ENCODE peak calls at places on chromosomes 16 and 17, in seven cellular contexts. One of them, this sample, is unnamed.

GRCh38 chr17:2253768-2254406 is 49.7 kb downstream of the SMG6 start:
- DNase-seq in activated naive CD8-positive, alpha-beta T cell treated with anti-CD3 and anti-CD28 coated beads for 36 hours: peak; percentile 44
- DNase-seq in astrocyte of the cerebellum: no peak
- DNase-seq in C1 segment of cervical spinal cord: no peak
- DNase-seq in CD14-positive monocyte: no peak
- DNase-seq in esophagus squamous epithelium: no peak
- DNase-seq in mucosa of descending colon: no peak
- DNase-seq in this sample: no peak

GRCh38 chr16:56894331-56894917 is 29.4 kb downstream of the SLC12A3 start:
- DNase-seq in C1 segment of cervical spinal cord: no peak
- DNase-seq in esophagus squamous epithelium: no peak
- DNase-seq in activated naive CD8-positive, alpha-beta T cell treated with anti-CD3 and anti-CD28 coated beads for 36 hours: no peak
- DNase-seq in astrocyte of the cerebellum: no peak
- DNase-seq in mucosa of descending colon: no peak
- DNase-seq in CD14-positive monocyte: no peak
- DNase-seq in this sample: no peak

GRCh38 chr16:69741951-69742904 is 12.5 kb downstream of the NOB1 start:
- DNase-seq in C1 segment of cervical spinal cord: peak; percentile 18
- DNase-seq in astrocyte of the cerebellum: no peak
- DNase-seq in activated naive CD8-positive, alpha-beta T cell treated with anti-CD3 and anti-CD28 coated beads for 36 hours: no peak
- DNase-seq in CD14-positive monocyte: no peak
- DNase-seq in esophagus squamous epithelium: no peak
- DNase-seq in mucosa of descending colon: peak; percentile 93
- DNase-seq in this sample: no peak

GRCh38 chr17:20262116-20262977 is 205.0 kb downstream of the LGALS9B start:
- DNase-seq in activated naive CD8-positive, alpha-beta T cell treated with anti-CD3 and anti-CD28 coated beads for 36 hours: no peak
- DNase-seq in C1 segment of cervical spinal cord: no peak
- DNase-seq in mucosa of descending colon: no peak
- DNase-seq in esophagus squamous epithelium: no peak
- DNase-seq in astrocyte of the cerebellum: peak; percentile 8
- DNase-seq in CD14-positive monocyte: no peak
- DNase-seq in this sample: no peak

GRCh38 chr16:56629531-56629930 is 2.9 kb upstream of the MT1M start:
- DNase-seq in esophagus squamous epithelium: no peak
- DNase-seq in CD14-positive monocyte: no peak
- DNase-seq in astrocyte of the cerebellum: no peak
- DNase-seq in mucosa of descending colon: no peak
- DNase-seq in C1 segment of cervical spinal cord: no peak
- DNase-seq in activated naive CD8-positive, alpha-beta T cell treated with anti-CD3 and anti-CD28 coated beads for 36 hours: no peak
- DNase-seq in this sample: no peak

GRCh38 chr17:76385892-76386786 is 1.7 kb downstream of the SPHK1 start:
- DNase-seq in C1 segment of cervical spinal cord: no peak
- DNase-seq in mucosa of descending colon: peak; percentile 89
- DNase-seq in activated naive CD8-positive, alpha-beta T cell treated with anti-CD3 and anti-CD28 coated beads for 36 hours: peak; percentile 89
- DNase-seq in esophagus squamous epithelium: no peak
- DNase-seq in CD14-positive monocyte: peak; percentile 87
- DNase-seq in astrocyte of the cerebellum: no peak
- DNase-seq in this sample: no peak

GRCh38 chr17:17406225-17406624 is 70.6 kb upstream of the MED9 start:
- DNase-seq in esophagus squamous epithelium: no peak
- DNase-seq in astrocyte of the cerebellum: no peak
- DNase-seq in CD14-positive monocyte: no peak
- DNase-seq in activated naive CD8-positive, alpha-beta T cell treated with anti-CD3 and anti-CD28 coated beads for 36 hours: no peak
- DNase-seq in C1 segment of cervical spinal cord: no peak
- DNase-seq in mucosa of descending colon: no peak
- DNase-seq in this sample: no peak

GRCh38 chr16:68235882-68236803 is at the start of gene ESRP2:
- DNase-seq in C1 segment of cervical spinal cord: peak; percentile 16
- DNase-seq in activated naive CD8-positive, alpha-beta T cell treated with anti-CD3 and anti-CD28 coated beads for 36 hours: peak; percentile 73
- DNase-seq in esophagus squamous epithelium: no peak
- DNase-seq in CD14-positive monocyte: no peak
- DNase-seq in astrocyte of the cerebellum: no peak
- DNase-seq in mucosa of descending colon: peak; percentile 95
- DNase-seq in this sample: no peak

GRCh38 chr16:66705790-66706505 is 9.4 kb upstream of the CMTM4 start:
- DNase-seq in CD14-positive monocyte: no peak
- DNase-seq in C1 segment of cervical spinal cord: no peak
- DNase-seq in esophagus squamous epithelium: no peak
- DNase-seq in activated naive CD8-positive, alpha-beta T cell treated with anti-CD3 and anti-CD28 coated beads for 36 hours: no peak
- DNase-seq in mucosa of descending colon: peak; percentile 84
- DNase-seq in astrocyte of the cerebellum: no peak
- DNase-seq in this sample: no peak

GRCh38 chr16:84844049-84844350 is 24.2 kb downstream of the CRISPLD2 start:
- DNase-seq in mucosa of descending colon: peak; percentile 66
- DNase-seq in CD14-positive monocyte: no peak
- DNase-seq in esophagus squamous epithelium: no peak
- DNase-seq in activated naive CD8-positive, alpha-beta T cell treated with anti-CD3 and anti-CD28 coated beads for 36 hours: no peak
- DNase-seq in C1 segment of cervical spinal cord: no peak
- DNase-seq in astrocyte of the cerebellum: no peak
- DNase-seq in this sample: no peak

GRCh38 chr16:58471209-58471975 is 28.6 kb upstream of the NDRG4 start:
- DNase-seq in mucosa of descending colon: no peak
- DNase-seq in C1 segment of cervical spinal cord: no peak
- DNase-seq in esophagus squamous epithelium: no peak
- DNase-seq in CD14-positive monocyte: no peak
- DNase-seq in astrocyte of the cerebellum: no peak
- DNase-seq in activated naive CD8-positive, alpha-beta T cell treated with anti-CD3 and anti-CD28 coated beads for 36 hours: no peak
- DNase-seq in this sample: no peak

GRCh38 chr16:11254913-11255736 is 879 bp downstream of the SOCS1 start:
- DNase-seq in esophagus squamous epithelium: no peak
- DNase-seq in C1 segment of cervical spinal cord: peak; percentile 16
- DNase-seq in CD14-positive monocyte: no peak
- DNase-seq in mucosa of descending colon: peak; percentile 76
- DNase-seq in astrocyte of the cerebellum: no peak
- DNase-seq in activated naive CD8-positive, alpha-beta T cell treated with anti-CD3 and anti-CD28 coated beads for 36 hours: peak; percentile 73
- DNase-seq in this sample: no peak

GRCh38 chr16:974606-975312 is 4.0 kb upstream of the LMF1 start:
- DNase-seq in C1 segment of cervical spinal cord: no peak
- DNase-seq in activated naive CD8-positive, alpha-beta T cell treated with anti-CD3 and anti-CD28 coated beads for 36 hours: no peak
- DNase-seq in CD14-positive monocyte: no peak
- DNase-seq in esophagus squamous epithelium: no peak
- DNase-seq in astrocyte of the cerebellum: no peak
- DNase-seq in mucosa of descending colon: no peak
- DNase-seq in this sample: peak; percentile 57

GRCh38 chr17:9021158-9021984 is at the start of gene NTN1:
- DNase-seq in esophagus squamous epithelium: no peak
- DNase-seq in C1 segment of cervical spinal cord: no peak
- DNase-seq in mucosa of descending colon: peak; percentile 59
- DNase-seq in activated naive CD8-positive, alpha-beta T cell treated with anti-CD3 and anti-CD28 coated beads for 36 hours: peak; percentile 76
- DNase-seq in CD14-positive monocyte: no peak
- DNase-seq in astrocyte of the cerebellum: no peak
- DNase-seq in this sample: no peak

GRCh38 chr17:79939755-79940154 is 95.9 kb downstream of the TBC1D16 start:
- DNase-seq in mucosa of descending colon: no peak
- DNase-seq in esophagus squamous epithelium: no peak
- DNase-seq in CD14-positive monocyte: no peak
- DNase-seq in activated naive CD8-positive, alpha-beta T cell treated with anti-CD3 and anti-CD28 coated beads for 36 hours: no peak
- DNase-seq in astrocyte of the cerebellum: no peak
- DNase-seq in C1 segment of cervical spinal cord: no peak
- DNase-seq in this sample: no peak

GRCh38 chr16:9657659-9658058 is 524.6 kb downstream of the GRIN2A start:
- DNase-seq in C1 segment of cervical spinal cord: no peak
- DNase-seq in astrocyte of the cerebellum: no peak
- DNase-seq in mucosa of descending colon: no peak
- DNase-seq in CD14-positive monocyte: no peak
- DNase-seq in activated naive CD8-positive, alpha-beta T cell treated with anti-CD3 and anti-CD28 coated beads for 36 hours: no peak
- DNase-seq in esophagus squamous epithelium: no peak
- DNase-seq in this sample: no peak

GRCh38 chr16:56970934-56971767 is 9.4 kb downstream of the CETP start:
- DNase-seq in esophagus squamous epithelium: no peak
- DNase-seq in C1 segment of cervical spinal cord: no peak
- DNase-seq in CD14-positive monocyte: no peak
- DNase-seq in mucosa of descending colon: no peak
- DNase-seq in activated naive CD8-positive, alpha-beta T cell treated with anti-CD3 and anti-CD28 coated beads for 36 hours: no peak
- DNase-seq in astrocyte of the cerebellum: no peak
- DNase-seq in this sample: no peak

GRCh38 chr16:57186630-57187507 is 740 bp downstream of the RSPRY1 start:
- DNase-seq in C1 segment of cervical spinal cord: peak; percentile 9
- DNase-seq in astrocyte of the cerebellum: no peak
- DNase-seq in mucosa of descending colon: peak; percentile 66
- DNase-seq in CD14-positive monocyte: no peak
- DNase-seq in activated naive CD8-positive, alpha-beta T cell treated with anti-CD3 and anti-CD28 coated beads for 36 hours: peak; percentile 20
- DNase-seq in esophagus squamous epithelium: no peak
- DNase-seq in this sample: no peak

GRCh38 chr16:78230832-78231231 is 131.4 kb downstream of the WWOX start:
- DNase-seq in mucosa of descending colon: no peak
- DNase-seq in C1 segment of cervical spinal cord: no peak
- DNase-seq in CD14-positive monocyte: no peak
- DNase-seq in activated naive CD8-positive, alpha-beta T cell treated with anti-CD3 and anti-CD28 coated beads for 36 hours: no peak
- DNase-seq in esophagus squamous epithelium: no peak
- DNase-seq in astrocyte of the cerebellum: no peak
- DNase-seq in this sample: no peak

GRCh38 chr16:85600905-85601639 is 12.1 kb upstream of the GSE1 start:
- DNase-seq in C1 segment of cervical spinal cord: no peak
- DNase-seq in esophagus squamous epithelium: no peak
- DNase-seq in activated naive CD8-positive, alpha-beta T cell treated with anti-CD3 and anti-CD28 coated beads for 36 hours: no peak
- DNase-seq in mucosa of descending colon: no peak
- DNase-seq in CD14-positive monocyte: no peak
- DNase-seq in astrocyte of the cerebellum: no peak
- DNase-seq in this sample: no peak

GRCh38 chr17:74297941-74298340 is 23.9 kb downstream of the DNAI2 start:
- DNase-seq in mucosa of descending colon: no peak
- DNase-seq in activated naive CD8-positive, alpha-beta T cell treated with anti-CD3 and anti-CD28 coated beads for 36 hours: no peak
- DNase-seq in CD14-positive monocyte: no peak
- DNase-seq in C1 segment of cervical spinal cord: no peak
- DNase-seq in astrocyte of the cerebellum: no peak
- DNase-seq in esophagus squamous epithelium: no peak
- DNase-seq in this sample: no peak

GRCh38 chr17:6729531-6729930 is 16.4 kb upstream of the SLC13A5 start:
- DNase-seq in CD14-positive monocyte: no peak
- DNase-seq in activated naive CD8-positive, alpha-beta T cell treated with anti-CD3 and anti-CD28 coated beads for 36 hours: no peak
- DNase-seq in mucosa of descending colon: no peak
- DNase-seq in astrocyte of the cerebellum: no peak
- DNase-seq in C1 segment of cervical spinal cord: no peak
- DNase-seq in esophagus squamous epithelium: no peak
- DNase-seq in this sample: no peak

GRCh38 chr17:9676084-9676483 is 30.8 kb downstream of the USP43 start:
- DNase-seq in esophagus squamous epithelium: no peak
- DNase-seq in CD14-positive monocyte: no peak
- DNase-seq in activated naive CD8-positive, alpha-beta T cell treated with anti-CD3 and anti-CD28 coated beads for 36 hours: no peak
- DNase-seq in C1 segment of cervical spinal cord: no peak
- DNase-seq in astrocyte of the cerebellum: no peak
- DNase-seq in mucosa of descending colon: no peak
- DNase-seq in this sample: no peak

GRCh38 chr17:50345443-50346312 is at the start of gene XYLT2:
- DNase-seq in C1 segment of cervical spinal cord: peak; percentile 70
- DNase-seq in mucosa of descending colon: peak; percentile 94
- DNase-seq in CD14-positive monocyte: peak; percentile 85
- DNase-seq in activated naive CD8-positive, alpha-beta T cell treated with anti-CD3 and anti-CD28 coated beads for 36 hours: peak; percentile 95
- DNase-seq in astrocyte of the cerebellum: peak; percentile 42
- DNase-seq in esophagus squamous epithelium: no peak
- DNase-seq in this sample: peak; percentile 55

GRCh38 chr17:38456031-38456815 is 28.0 kb downstream of the ARHGAP23 start:
- DNase-seq in activated naive CD8-positive, alpha-beta T cell treated with anti-CD3 and anti-CD28 coated beads for 36 hours: no peak
- DNase-seq in mucosa of descending colon: no peak
- DNase-seq in CD14-positive monocyte: no peak
- DNase-seq in C1 segment of cervical spinal cord: no peak
- DNase-seq in astrocyte of the cerebellum: no peak
- DNase-seq in esophagus squamous epithelium: no peak
- DNase-seq in this sample: no peak

GRCh38 chr16:82062645-82063058 is 27.6 kb downstream of the HSD17B2 start:
- DNase-seq in mucosa of descending colon: no peak
- DNase-seq in CD14-positive monocyte: no peak
- DNase-seq in activated naive CD8-positive, alpha-beta T cell treated with anti-CD3 and anti-CD28 coated beads for 36 hours: no peak
- DNase-seq in astrocyte of the cerebellum: peak; percentile 48
- DNase-seq in esophagus squamous epithelium: no peak
- DNase-seq in C1 segment of cervical spinal cord: no peak
- DNase-seq in this sample: peak; percentile 45

GRCh38 chr17:7589204-7589868 is 558 bp downstream of the SOX15 start:
- DNase-seq in C1 segment of cervical spinal cord: peak; percentile 83
- DNase-seq in activated naive CD8-positive, alpha-beta T cell treated with anti-CD3 and anti-CD28 coated beads for 36 hours: peak; percentile 70
- DNase-seq in CD14-positive monocyte: peak; percentile 84
- DNase-seq in astrocyte of the cerebellum: peak; percentile 64
- DNase-seq in esophagus squamous epithelium: no peak
- DNase-seq in mucosa of descending colon: peak; percentile 86
- DNase-seq in this sample: no peak

GRCh38 chr16:87252269-87252970 is 64.8 kb downstream of the C16orf95 start:
- DNase-seq in CD14-positive monocyte: no peak
- DNase-seq in astrocyte of the cerebellum: no peak
- DNase-seq in activated naive CD8-positive, alpha-beta T cell treated with anti-CD3 and anti-CD28 coated beads for 36 hours: no peak
- DNase-seq in C1 segment of cervical spinal cord: no peak
- DNase-seq in mucosa of descending colon: no peak
- DNase-seq in esophagus squamous epithelium: no peak
- DNase-seq in this sample: no peak

GRCh38 chr17:11388061-11388460 is 147.0 kb downstream of the SHISA6 start:
- DNase-seq in astrocyte of the cerebellum: no peak
- DNase-seq in CD14-positive monocyte: no peak
- DNase-seq in mucosa of descending colon: no peak
- DNase-seq in C1 segment of cervical spinal cord: no peak
- DNase-seq in esophagus squamous epithelium: no peak
- DNase-seq in activated naive CD8-positive, alpha-beta T cell treated with anti-CD3 and anti-CD28 coated beads for 36 hours: no peak
- DNase-seq in this sample: no peak

GRCh38 chr16:57600048-57600835 is 28.2 kb upstream of the ADGRG1 start:
- DNase-seq in CD14-positive monocyte: no peak
- DNase-seq in C1 segment of cervical spinal cord: no peak
- DNase-seq in mucosa of descending colon: peak; percentile 83
- DNase-seq in activated naive CD8-positive, alpha-beta T cell treated with anti-CD3 and anti-CD28 coated beads for 36 hours: peak; percentile 52
- DNase-seq in esophagus squamous epithelium: no peak
- DNase-seq in astrocyte of the cerebellum: no peak
- DNase-seq in this sample: no peak

GRCh38 chr17:6381052-6381451 is 53.9 kb downstream of the AIPL1 start:
- DNase-seq in activated naive CD8-positive, alpha-beta T cell treated with anti-CD3 and anti-CD28 coated beads for 36 hours: no peak
- DNase-seq in C1 segment of cervical spinal cord: no peak
- DNase-seq in mucosa of descending colon: no peak
- DNase-seq in CD14-positive monocyte: no peak
- DNase-seq in astrocyte of the cerebellum: no peak
- DNase-seq in esophagus squamous epithelium: no peak
- DNase-seq in this sample: no peak

GRCh38 chr16:27220120-27220519 is 16.8 kb downstream of the KDM8 start:
- DNase-seq in astrocyte of the cerebellum: no peak
- DNase-seq in activated naive CD8-positive, alpha-beta T cell treated with anti-CD3 and anti-CD28 coated beads for 36 hours: no peak
- DNase-seq in CD14-positive monocyte: no peak
- DNase-seq in esophagus squamous epithelium: no peak
- DNase-seq in mucosa of descending colon: no peak
- DNase-seq in C1 segment of cervical spinal cord: no peak
- DNase-seq in this sample: no peak

GRCh38 chr16:3007957-3008748 is 4.6 kb upstream of the CLDN9 start:
- DNase-seq in astrocyte of the cerebellum: no peak
- DNase-seq in activated naive CD8-positive, alpha-beta T cell treated with anti-CD3 and anti-CD28 coated beads for 36 hours: no peak
- DNase-seq in mucosa of descending colon: peak; percentile 55
- DNase-seq in CD14-positive monocyte: peak; percentile 72
- DNase-seq in esophagus squamous epithelium: no peak
- DNase-seq in C1 segment of cervical spinal cord: no peak
- DNase-seq in this sample: no peak

GRCh38 chr17:14245002-14245401 is 8.3 kb upstream of the CDRT15 start:
- DNase-seq in astrocyte of the cerebellum: no peak
- DNase-seq in activated naive CD8-positive, alpha-beta T cell treated with anti-CD3 and anti-CD28 coated beads for 36 hours: no peak
- DNase-seq in C1 segment of cervical spinal cord: no peak
- DNase-seq in mucosa of descending colon: no peak
- DNase-seq in esophagus squamous epithelium: no peak
- DNase-seq in CD14-positive monocyte: no peak
- DNase-seq in this sample: no peak

GRCh38 chr16:8517280-8517679 is 73.0 kb downstream of the TMEM114 start:
- DNase-seq in mucosa of descending colon: no peak
- DNase-seq in C1 segment of cervical spinal cord: no peak
- DNase-seq in activated naive CD8-positive, alpha-beta T cell treated with anti-CD3 and anti-CD28 coated beads for 36 hours: no peak
- DNase-seq in CD14-positive monocyte: no peak
- DNase-seq in esophagus squamous epithelium: no peak
- DNase-seq in astrocyte of the cerebellum: no peak
- DNase-seq in this sample: no peak

GRCh38 chr17:81405382-81406005 is 10.2 kb downstream of the BAHCC1 start:
- DNase-seq in CD14-positive monocyte: no peak
- DNase-seq in mucosa of descending colon: no peak
- DNase-seq in astrocyte of the cerebellum: no peak
- DNase-seq in C1 segment of cervical spinal cord: no peak
- DNase-seq in activated naive CD8-positive, alpha-beta T cell treated with anti-CD3 and anti-CD28 coated beads for 36 hours: no peak
- DNase-seq in esophagus squamous epithelium: no peak
- DNase-seq in this sample: no peak

GRCh38 chr16:66899945-66900688 is 18.6 kb downstream of the CDH16 start:
- DNase-seq in astrocyte of the cerebellum: no peak
- DNase-seq in esophagus squamous epithelium: no peak
- DNase-seq in CD14-positive monocyte: no peak
- DNase-seq in C1 segment of cervical spinal cord: no peak
- DNase-seq in mucosa of descending colon: peak; percentile 89
- DNase-seq in activated naive CD8-positive, alpha-beta T cell treated with anti-CD3 and anti-CD28 coated beads for 36 hours: no peak
- DNase-seq in this sample: peak; percentile 18